ENCODE peak calls at places on chromosomes 6 and 20, in seven cellular contexts. One of them, this sample, is unnamed.

GRCh38 chr6:128432394-128432793 is 88.0 kb downstream of the PTPRK start:
- DNase-seq in GM10248: no peak
- DNase-seq in HFFc6: peak
- DNase-seq in uterus: no peak
- DNase-seq in WTC11: no peak
- DNase-seq in left lung: no peak
- DNase-seq in cardiac fibroblast: peak
- DNase-seq in this sample: no peak

GRCh38 chr6:26660096-26660425 is 515 bp upstream of the ZNF322 start:
- DNase-seq in GM10248: peak
- DNase-seq in HFFc6: peak
- DNase-seq in uterus: no peak
- DNase-seq in WTC11: no peak
- DNase-seq in left lung: no peak
- DNase-seq in cardiac fibroblast: peak
- DNase-seq in this sample: no peak

GRCh38 chr6:116536216-116536621 is 9.3 kb downstream of the TRAPPC3L start:
- DNase-seq in GM10248: peak
- DNase-seq in HFFc6: peak
- DNase-seq in uterus: no peak
- DNase-seq in WTC11: no peak
- DNase-seq in left lung: no peak
- DNase-seq in cardiac fibroblast: peak
- DNase-seq in this sample: peak

GRCh38 chr20:51094221-51094620 is 71.3 kb upstream of the KCNG1 start:
- DNase-seq in GM10248: no peak
- DNase-seq in HFFc6: no peak
- DNase-seq in uterus: no peak
- DNase-seq in WTC11: no peak
- DNase-seq in left lung: no peak
- DNase-seq in cardiac fibroblast: no peak
- DNase-seq in this sample: no peak

GRCh38 chr6:33783781-33784520 is 5.0 kb downstream of the LEMD2 start:
- DNase-seq in GM10248: no peak
- DNase-seq in HFFc6: no peak
- DNase-seq in uterus: no peak
- DNase-seq in WTC11: no peak
- DNase-seq in left lung: peak
- DNase-seq in cardiac fibroblast: no peak
- DNase-seq in this sample: no peak

GRCh38 chr20:33839591-33839990 is 28.4 kb downstream of the CHMP4B start:
- DNase-seq in GM10248: no peak
- DNase-seq in HFFc6: no peak
- DNase-seq in uterus: no peak
- DNase-seq in WTC11: no peak
- DNase-seq in left lung: no peak
- DNase-seq in cardiac fibroblast: no peak
- DNase-seq in this sample: no peak

GRCh38 chr6:152700427-152700826 is 2.7 kb downstream of the MYCT1 start:
- DNase-seq in GM10248: no peak
- DNase-seq in HFFc6: no peak
- DNase-seq in uterus: no peak
- DNase-seq in WTC11: no peak
- DNase-seq in left lung: no peak
- DNase-seq in cardiac fibroblast: peak
- DNase-seq in this sample: no peak

GRCh38 chr6:168137024-168137423 is 58.0 kb upstream of the FRMD1 start:
- DNase-seq in GM10248: no peak
- DNase-seq in HFFc6: no peak
- DNase-seq in uterus: no peak
- DNase-seq in WTC11: no peak
- DNase-seq in left lung: no peak
- DNase-seq in cardiac fibroblast: no peak
- DNase-seq in this sample: no peak

GRCh38 chr20:49891486-49891885 is 23.8 kb downstream of the SPATA2 start:
- DNase-seq in GM10248: no peak
- DNase-seq in HFFc6: no peak
- DNase-seq in uterus: no peak
- DNase-seq in WTC11: no peak
- DNase-seq in left lung: no peak
- DNase-seq in cardiac fibroblast: no peak
- DNase-seq in this sample: no peak

GRCh38 chr20:38700146-38700545 is 24.1 kb upstream of the SLC32A1 start:
- DNase-seq in GM10248: no peak
- DNase-seq in HFFc6: no peak
- DNase-seq in uterus: no peak
- DNase-seq in WTC11: no peak
- DNase-seq in left lung: no peak
- DNase-seq in cardiac fibroblast: no peak
- DNase-seq in this sample: no peak
- TF ChIP-seq CTCF in GM10248: no peak
- TF ChIP-seq CTCF in HFFc6: no peak
- TF ChIP-seq CTCF in uterus: no peak
- TF ChIP-seq CTCF in WTC11: no peak
- TF ChIP-seq CTCF in left lung: no peak
- TF ChIP-seq CTCF in cardiac fibroblast: no peak
- TF ChIP-seq CTCF in this sample: no peak

DNA sequence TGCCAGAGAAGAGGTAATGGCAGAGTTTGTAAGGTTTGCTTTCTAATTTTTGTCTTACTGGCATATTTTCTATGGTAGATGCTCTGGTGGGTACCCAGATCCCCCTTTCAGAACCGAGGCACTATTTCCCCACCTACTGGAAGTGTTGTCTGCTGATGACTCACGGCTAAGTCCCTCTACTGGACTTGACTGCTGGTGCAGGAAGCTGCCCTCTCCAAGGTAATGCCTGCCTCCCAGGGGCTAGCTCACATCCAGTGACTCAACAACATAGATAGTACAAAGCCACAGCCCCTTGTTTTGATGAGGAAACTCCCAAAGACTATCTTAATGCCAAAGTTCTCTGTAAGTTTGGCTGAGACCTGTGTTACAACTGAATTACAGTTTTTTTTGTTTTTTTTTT is 285.4 kb upstream of the FLRT3 start:
- DNase-seq in GM10248: no peak
- DNase-seq in HFFc6: no peak
- DNase-seq in uterus: no peak
- DNase-seq in WTC11: peak
- DNase-seq in left lung: no peak
- DNase-seq in cardiac fibroblast: peak
- DNase-seq in this sample: peak
- TF ChIP-seq CTCF in GM10248: no peak
- TF ChIP-seq CTCF in HFFc6: no peak
- TF ChIP-seq CTCF in uterus: no peak
- TF ChIP-seq CTCF in WTC11: no peak
- TF ChIP-seq CTCF in left lung: no peak
- TF ChIP-seq CTCF in cardiac fibroblast: no peak
- TF ChIP-seq CTCF in this sample: no peak

DNA sequence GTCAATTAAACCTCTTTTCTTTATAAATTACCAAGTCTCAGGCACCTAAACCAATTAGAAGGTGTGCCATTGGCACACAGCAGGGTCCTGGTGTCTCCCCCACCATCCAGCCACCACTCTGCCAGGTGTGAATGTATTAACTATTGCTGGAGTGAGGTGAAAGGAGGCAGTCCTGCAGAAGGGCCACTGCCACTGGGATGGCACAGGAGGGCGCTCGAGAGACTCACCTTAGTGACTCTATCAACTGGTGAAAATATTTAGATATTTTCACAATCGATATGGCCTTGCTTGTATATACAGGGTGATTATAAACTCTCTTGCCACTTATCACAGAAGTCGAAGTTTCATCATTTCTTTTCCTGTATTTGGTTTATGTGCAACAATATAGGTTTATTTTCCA is 145.6 kb upstream of the ESR1 start:
- DNase-seq in GM10248: no peak
- DNase-seq in HFFc6: no peak
- DNase-seq in uterus: no peak
- DNase-seq in WTC11: peak
- DNase-seq in left lung: no peak
- DNase-seq in cardiac fibroblast: no peak
- DNase-seq in this sample: no peak
- TF ChIP-seq CTCF in GM10248: no peak
- TF ChIP-seq CTCF in HFFc6: peak
- TF ChIP-seq CTCF in uterus: no peak
- TF ChIP-seq CTCF in WTC11: peak
- TF ChIP-seq CTCF in left lung: no peak
- TF ChIP-seq CTCF in cardiac fibroblast: peak
- TF ChIP-seq CTCF in this sample: no peak

GRCh38 chr6:39451831-39452230 is 129.3 kb upstream of the KCNK16 start:
- DNase-seq in GM10248: no peak
- DNase-seq in HFFc6: no peak
- DNase-seq in uterus: no peak
- DNase-seq in WTC11: peak
- DNase-seq in left lung: no peak
- DNase-seq in cardiac fibroblast: peak
- DNase-seq in this sample: no peak
- TF ChIP-seq CTCF in GM10248: peak
- TF ChIP-seq CTCF in HFFc6: peak
- TF ChIP-seq CTCF in uterus: no peak
- TF ChIP-seq CTCF in WTC11: peak
- TF ChIP-seq CTCF in left lung: no peak
- TF ChIP-seq CTCF in cardiac fibroblast: peak
- TF ChIP-seq CTCF in this sample: peak

GRCh38 chr6:110039996-110040383 is 61.9 kb downstream of the GPR6 start:
- DNase-seq in GM10248: peak
- DNase-seq in HFFc6: peak
- DNase-seq in uterus: no peak
- DNase-seq in WTC11: peak
- DNase-seq in left lung: no peak
- DNase-seq in cardiac fibroblast: peak
- DNase-seq in this sample: peak
- TF ChIP-seq CTCF in GM10248: peak
- TF ChIP-seq CTCF in HFFc6: peak
- TF ChIP-seq CTCF in uterus: peak
- TF ChIP-seq CTCF in WTC11: no peak
- TF ChIP-seq CTCF in left lung: no peak
- TF ChIP-seq CTCF in cardiac fibroblast: peak
- TF ChIP-seq CTCF in this sample: peak

GRCh38 chr20:57306747-57307146 is 22.9 kb upstream of the SPO11 start:
- DNase-seq in GM10248: no peak
- DNase-seq in HFFc6: no peak
- DNase-seq in uterus: no peak
- DNase-seq in WTC11: no peak
- DNase-seq in left lung: no peak
- DNase-seq in cardiac fibroblast: no peak
- DNase-seq in this sample: no peak
- TF ChIP-seq CTCF in GM10248: no peak
- TF ChIP-seq CTCF in HFFc6: no peak
- TF ChIP-seq CTCF in uterus: no peak
- TF ChIP-seq CTCF in WTC11: no peak
- TF ChIP-seq CTCF in left lung: no peak
- TF ChIP-seq CTCF in cardiac fibroblast: no peak
- TF ChIP-seq CTCF in this sample: no peak

DNA sequence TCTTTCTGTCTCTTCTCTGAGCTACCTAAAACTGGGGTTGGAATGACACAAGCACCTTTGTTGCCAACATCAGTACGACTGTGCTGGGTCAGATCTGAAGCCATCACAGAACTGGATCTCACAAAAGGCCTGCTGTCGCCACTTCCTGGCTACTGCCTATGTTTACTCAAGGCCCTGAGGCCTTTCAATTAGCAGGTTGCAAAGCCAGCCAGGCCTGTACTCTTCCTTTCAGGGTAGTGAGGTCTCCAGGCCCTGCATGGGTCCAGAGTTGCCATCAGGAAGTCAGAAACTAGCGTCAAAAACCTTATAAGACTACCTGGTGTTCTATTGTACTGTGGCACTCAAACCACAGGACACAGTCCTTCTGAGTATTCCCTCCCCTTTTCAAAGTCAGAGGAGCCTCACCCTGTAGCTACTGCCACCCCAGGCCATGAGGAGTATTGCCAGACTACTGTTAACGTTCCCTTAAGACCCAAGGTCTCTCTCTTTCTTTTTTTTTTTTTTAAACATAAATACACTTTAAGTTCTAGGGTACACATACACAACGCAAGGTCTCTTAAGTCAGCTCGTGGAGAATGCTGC is 937.4 kb upstream of the GJE1 start:
- DNase-seq in GM10248: no peak
- DNase-seq in HFFc6: no peak
- DNase-seq in uterus: no peak
- DNase-seq in WTC11: no peak
- DNase-seq in left lung: no peak
- DNase-seq in cardiac fibroblast: no peak
- DNase-seq in this sample: no peak
- TF ChIP-seq CTCF in GM10248: no peak
- TF ChIP-seq CTCF in HFFc6: no peak
- TF ChIP-seq CTCF in uterus: no peak
- TF ChIP-seq CTCF in WTC11: no peak
- TF ChIP-seq CTCF in left lung: no peak
- TF ChIP-seq CTCF in cardiac fibroblast: no peak
- TF ChIP-seq CTCF in this sample: no peak

GRCh38 chr6:104617541-104618072 is 242.1 kb downstream of the HACE1 start:
- DNase-seq in GM10248: no peak
- DNase-seq in HFFc6: no peak
- DNase-seq in uterus: no peak
- DNase-seq in WTC11: no peak
- DNase-seq in left lung: no peak
- DNase-seq in cardiac fibroblast: no peak
- DNase-seq in this sample: no peak

GRCh38 chr6:104625536-104625935 is 234.2 kb downstream of the HACE1 start:
- DNase-seq in GM10248: no peak
- DNase-seq in HFFc6: peak
- DNase-seq in uterus: no peak
- DNase-seq in WTC11: no peak
- DNase-seq in left lung: no peak
- DNase-seq in cardiac fibroblast: peak
- DNase-seq in this sample: peak

DNA sequence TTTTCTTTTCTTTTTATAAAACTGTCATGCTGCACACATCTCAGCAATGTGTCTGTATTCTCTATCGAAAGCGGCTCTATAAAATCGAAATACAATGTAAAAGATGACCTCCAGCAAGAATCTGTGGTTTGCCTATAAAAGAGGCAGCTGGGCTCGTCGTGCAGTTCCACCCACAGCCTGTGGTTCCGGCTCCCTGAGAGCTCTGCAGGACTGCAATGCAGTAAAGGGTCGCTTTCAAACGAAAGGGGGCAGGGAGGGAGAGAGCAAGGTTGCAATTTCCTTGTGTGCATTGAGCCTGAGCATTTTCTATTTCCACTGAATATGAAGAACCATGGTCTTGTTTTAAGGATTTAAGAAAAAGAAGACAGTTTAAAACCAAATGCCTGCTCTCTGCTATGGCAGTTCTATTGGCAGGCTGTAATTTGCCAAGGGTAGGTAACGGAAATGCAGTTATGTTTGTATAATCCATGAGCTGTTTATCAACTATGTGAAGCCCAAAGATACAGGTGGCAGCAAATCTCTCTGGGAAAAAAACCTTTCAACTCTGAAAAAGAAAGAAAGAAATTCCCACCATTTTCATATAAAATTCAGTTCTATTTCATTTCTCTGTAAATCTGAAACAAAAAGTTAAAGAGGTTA is 236.5 kb downstream of the HACE1 start:
- DNase-seq in GM10248: no peak
- DNase-seq in HFFc6: no peak
- DNase-seq in uterus: no peak
- DNase-seq in WTC11: peak
- DNase-seq in left lung: no peak
- DNase-seq in cardiac fibroblast: no peak
- DNase-seq in this sample: peak
- TF ChIP-seq CTCF in GM10248: no peak
- TF ChIP-seq CTCF in HFFc6: peak
- TF ChIP-seq CTCF in uterus: no peak
- TF ChIP-seq CTCF in WTC11: no peak
- TF ChIP-seq CTCF in left lung: peak
- TF ChIP-seq CTCF in cardiac fibroblast: peak
- TF ChIP-seq CTCF in this sample: no peak